ENCODE peak calls at places on chromosomes 13 and 19, in four cellular contexts. W is CD8-positive, alpha-beta T cell; C is endodermal cell; S is GM12865. I is an unnamed sample.

GRCh38 chr19:49746206-49746958 is 16.7 kb downstream of the TSKS start:
- DNase-seq in S (peak; percentile 56), W (peak; percentile 6), C (peak; percentile 96), I (peak; percentile 16)

GRCh38 chr19:17402982-17403855 is 2.2 kb downstream of the BST2 start:
- DNase-seq in S (peak; percentile 64), C (peak; percentile 96), W (no peak), I (peak; percentile 57)

GRCh38 chr13:89514534-89515312 is 1832.8 kb upstream of the MIR17HG start:
- DNase-seq in C (peak; percentile 51), S (no peak), W (no peak), I (no peak)

GRCh38 chr13:110700186-110700585 is 5.7 kb downstream of the CARS2 start:
- DNase-seq in S (no peak), W (no peak), C (no peak), I (no peak)

GRCh38 chr19:1855040-1855827 is 7.0 kb upstream of the REXO1 start:
- DNase-seq in C (peak; percentile 99), W (peak; percentile 55), S (peak; percentile 94), I (peak; percentile 58)

GRCh38 chr13:39362652-39363390 is 240.2 kb downstream of the LHFPL6 start:
- DNase-seq in C (no peak), S (no peak), W (no peak), I (no peak)

GRCh38 chr13:44437356-44438233 is 64.0 kb downstream of the SERP2 start:
- DNase-seq in W (no peak), S (peak; percentile 44), C (peak; percentile 20), I (no peak)

GRCh38 chr19:13887529-13887928 is 10.6 kb downstream of the NANOS3 start:
- DNase-seq in S (no peak), W (no peak), C (no peak), I (no peak)

GRCh38 chr19:3465552-3465951 is 14.8 kb downstream of the SMIM24 start:
- DNase-seq in S (no peak), C (peak; percentile 50), W (no peak), I (no peak)

GRCh38 chr19:7868671-7869452 is 5.3 kb downstream of the PRR36 start:
- DNase-seq in W (peak; percentile 71), C (peak; percentile 97), S (peak; percentile 93), I (peak; percentile 57)

GRCh38 chr13:98798849-98799645 is 46.6 kb upstream of the SLC15A1 start:
- DNase-seq in C (no peak), W (no peak), S (no peak), I (no peak)

GRCh38 chr19:8335343-8336071 is 7.6 kb downstream of the KANK3 start:
- DNase-seq in S (peak; percentile 35), W (no peak), C (peak; percentile 86), I (no peak)

GRCh38 chr19:32599736-32600157 is 18.8 kb downstream of the PDCD5 start:
- DNase-seq in W (no peak), C (peak; percentile 55), S (peak; percentile 73), I (peak; percentile 53)

GRCh38 chr13:110883539-110883938 is 31.3 kb downstream of the ANKRD10 start:
- DNase-seq in S (no peak), C (no peak), W (no peak), I (no peak)

GRCh38 chr13:20921572-20921971 is 19.0 kb upstream of the XPO4 start:
- DNase-seq in S (no peak), C (no peak), W (no peak), I (no peak)

GRCh38 chr19:30148039-30148438 is 206.0 kb downstream of the URI1 start:
- DNase-seq in S (no peak), C (no peak), W (no peak), I (no peak)

GRCh38 chr13:44385847-44386246 is 12.2 kb downstream of the SERP2 start:
- DNase-seq in W (no peak), C (no peak), S (no peak), I (no peak)

GRCh38 chr13:73329355-73329754 is 270.6 kb downstream of the KLF5 start:
- DNase-seq in W (no peak), S (no peak), C (no peak), I (no peak)

GRCh38 chr13:79631260-79631659 is 150.3 kb downstream of the NDFIP2 start:
- DNase-seq in W (no peak), C (no peak), S (no peak), I (no peak)

GRCh38 chr13:43132911-43133310 is 109.5 kb downstream of the DNAJC15 start:
- DNase-seq in S (no peak), W (no peak), C (no peak), I (no peak)

GRCh38 chr19:3577741-3578344 is 5.1 kb downstream of the HMG20B start:
- DNase-seq in C (peak; percentile 89), S (no peak), W (no peak), I (no peak)

GRCh38 chr19:28549680-28550277 is 663.2 kb downstream of the UQCRFS1 start:
- DNase-seq in C (no peak), S (no peak), W (no peak), I (no peak)

GRCh38 chr19:8973501-8974091 is 36.6 kb downstream of the MUC16 start:
- DNase-seq in W (no peak), C (peak; percentile 73), S (no peak), I (no peak)

GRCh38 chr13:111068009-111068350 is 47.1 kb upstream of the ARHGEF7 start:
- DNase-seq in C (no peak), W (no peak), S (no peak), I (no peak)

GRCh38 chr13:93226623-93227279 is at the start of gene GPC6:
- DNase-seq in S (no peak), C (peak; percentile 80), W (no peak), I (peak; percentile 57)

GRCh38 chr13:102870677-102871415 is 25.0 kb downstream of the ERCC5 start:
- DNase-seq in C (peak; percentile 83), S (peak; percentile 68), W (no peak), I (peak; percentile 53)

GRCh38 chr19:44905437-44906160 is at the start of gene APOE:
- DNase-seq in C (peak; percentile 93), S (no peak), W (no peak), I (no peak)

GRCh38 chr19:44907613-44908012 is 2.0 kb downstream of the APOE start:
- DNase-seq in C (no peak), W (no peak), S (no peak), I (no peak)

GRCh38 chr19:44903216-44903601 is 2.4 kb upstream of the APOE start:
- DNase-seq in C (no peak), S (no peak), W (no peak), I (no peak)

GRCh38 chr19:44903602-44904425 is 1.8 kb upstream of the APOE start:
- DNase-seq in S (peak; percentile 74), W (peak; percentile 55), C (peak; percentile 96), I (peak; percentile 90)

GRCh38 chr19:44904426-44904994 is 1.1 kb upstream of the APOE start:
- DNase-seq in S (peak; percentile 25), C (peak; percentile 82), W (no peak), I (no peak)
- TF ChIP-seq CTCF in S (peak; percentile 16), C (peak; percentile 65), W (no peak), I (peak; percentile 41)

GRCh38 chr19:45879055-45879454 is 6.9 kb downstream of the IRF2BP1 start:
- DNase-seq in W (no peak), S (no peak), C (no peak), I (no peak)

GRCh38 chr19:45874620-45874966 is 10.5 kb downstream of the FOXA3 start:
- DNase-seq in C (no peak), S (no peak), W (no peak), I (no peak)

GRCh38 chr19:45876161-45876410 is 9.9 kb downstream of the IRF2BP1 start:
- DNase-seq in S (peak; percentile 40), C (no peak), W (no peak), I (no peak)

GRCh38 chr19:45878043-45878794 is 7.7 kb downstream of the IRF2BP1 start:
- DNase-seq in W (no peak), C (peak; percentile 49), S (no peak), I (no peak)

DNA sequence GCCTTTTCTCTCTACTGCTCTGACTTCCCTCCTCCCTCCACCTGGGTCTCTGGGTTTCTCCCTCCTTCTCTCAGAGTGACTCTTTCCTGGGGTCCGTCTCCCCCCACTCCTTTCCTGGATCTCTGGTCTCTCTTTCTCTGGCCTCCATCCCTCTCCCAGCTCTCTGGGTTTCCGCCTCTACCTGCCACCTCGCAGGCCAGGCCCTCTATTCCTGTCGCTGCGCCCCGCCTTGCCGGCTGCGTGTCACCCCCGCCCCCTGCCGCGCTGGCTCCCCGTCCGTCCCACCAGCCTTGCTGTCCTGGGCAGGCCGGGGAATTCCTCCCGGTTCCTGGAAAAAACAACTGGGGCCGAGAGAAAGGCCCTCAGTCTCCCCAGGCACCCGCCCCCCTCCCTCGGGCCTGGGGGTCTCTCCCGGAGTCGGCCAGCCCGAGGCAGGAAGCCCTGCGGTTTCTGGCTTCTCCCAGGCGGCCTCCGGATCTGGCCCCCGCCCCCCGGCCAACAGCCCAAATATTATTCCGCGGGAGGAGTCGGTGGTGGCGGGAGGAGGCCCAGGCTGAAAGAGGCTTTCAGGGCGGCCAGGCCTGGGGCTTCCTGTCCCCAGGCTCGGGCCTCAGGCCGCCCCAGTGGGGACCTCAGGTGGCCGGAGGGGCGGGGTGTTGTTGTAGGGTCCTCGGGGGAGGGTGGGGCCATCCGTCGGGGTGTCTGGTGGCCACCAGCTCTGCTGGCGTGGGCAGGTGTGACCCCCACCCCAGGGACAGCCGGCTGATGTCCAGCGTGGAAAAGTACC is 9.3 kb downstream of the IRF2BP1 start:
- DNase-seq in W (no peak), S (no peak), C (peak; percentile 85), I (no peak)
- TF ChIP-seq CTCF in W (no peak), S (no peak), C (no peak), I (no peak)

DNA sequence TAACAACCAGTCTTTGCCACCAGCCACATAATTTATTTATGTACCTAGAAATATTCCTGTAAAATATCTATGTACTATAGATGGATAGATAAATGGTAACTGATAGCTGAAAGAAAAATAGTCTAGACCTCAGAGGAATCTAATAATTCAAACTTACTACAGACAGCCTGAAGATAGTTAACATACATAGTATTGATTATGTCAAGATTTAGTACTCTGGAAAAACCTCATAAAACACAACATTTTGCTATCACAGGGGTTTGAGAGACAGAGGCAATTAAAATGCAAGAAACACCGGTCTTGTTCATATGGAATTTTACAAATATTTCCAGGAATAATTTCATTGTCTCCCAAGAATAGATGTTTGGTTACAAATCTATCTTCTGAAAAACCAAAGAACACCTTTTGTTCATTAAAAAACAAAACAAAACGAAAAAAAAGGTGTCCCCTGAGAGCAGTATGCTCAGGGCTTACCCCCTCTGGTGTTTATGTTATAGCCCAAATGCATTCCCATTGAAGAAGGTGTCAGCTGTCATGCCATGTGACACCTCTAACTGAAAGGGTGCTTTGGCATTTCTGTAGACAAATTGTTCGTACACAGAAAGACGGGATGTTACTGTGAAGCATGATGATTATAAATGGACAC is 507.6 kb downstream of the TBC1D4 start:
- DNase-seq in C (no peak), S (no peak), W (no peak), I (no peak)
- TF ChIP-seq CTCF in C (no peak), S (no peak), W (no peak), I (no peak)

GRCh38 chr19:51365211-51366049 is 758 bp downstream of the ETFB start:
- DNase-seq in W (no peak), S (peak; percentile 36), C (peak; percentile 68), I (no peak)
- TF ChIP-seq CTCF in W (peak; percentile 15), S (no peak), C (no peak), I (no peak)

DNA sequence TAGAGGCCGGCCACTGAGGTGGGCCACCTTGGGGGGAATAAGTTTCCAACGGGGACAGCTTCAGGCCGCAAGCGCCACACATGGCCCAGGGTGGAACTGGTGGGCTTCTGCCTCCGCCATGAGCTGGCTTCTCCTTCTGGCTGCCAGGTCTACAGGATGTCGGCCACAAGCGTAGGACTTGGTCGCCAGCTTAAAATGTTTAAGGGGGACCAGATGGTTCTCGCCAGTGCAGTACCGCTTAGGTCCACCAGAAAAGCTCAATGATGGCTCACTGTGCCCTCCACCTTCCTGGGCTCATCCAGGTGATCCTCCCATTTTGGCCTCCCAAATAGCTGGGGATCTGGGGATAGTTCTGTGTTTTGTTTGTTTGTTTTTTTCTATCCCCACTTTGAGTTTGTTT is 38.7 kb upstream of the ZNF254 start:
- DNase-seq in W (no peak), C (peak; percentile 51), S (no peak), I (no peak)
- TF ChIP-seq CTCF in W (no peak), C (peak; percentile 53), S (no peak), I (no peak)